ENCODE peak calls at places on chromosome 19, in five cellular contexts. F is PC-3, E is hepatocyte, I is OCI-LY7, A is GM23248. Q is an unnamed sample. For H3K4me1, the result is how much of the 10 kb centered on the place peaks cover.

GRCh38 chr19:14432817-14433453 is at the start of gene PKN1:
- DNase-seq in E (peak), I (peak), A (peak), F (peak), Q (peak)

GRCh38 chr19:31262673-31263308 is 86.4 kb downstream of the TSHZ3 start:
- DNase-seq in I (no peak), F (no peak), E (no peak), A (no peak), Q (no peak)

GRCh38 chr19:13176345-13176744 is 26.1 kb downstream of the IER2 start:
- DNase-seq in E (no peak), I (no peak), A (no peak), F (peak), Q (no peak)

GRCh38 chr19:38723606-38724379 is 20.5 kb downstream of the CAPN12 start:
- DNase-seq in I (no peak), A (no peak), E (no peak), F (no peak), Q (no peak)

GRCh38 chr19:35717665-35718344 is at the start of gene KMT2B:
- DNase-seq in I (no peak), F (peak), E (peak), A (no peak), Q (no peak)

GRCh38 chr19:54352041-54352440 is 12.7 kb downstream of the LAIR1 start:
- DNase-seq in E (no peak), I (no peak), A (no peak), F (no peak), Q (peak)

GRCh38 chr19:10074153-10074552 is 12.0 kb upstream of the SHFL start:
- DNase-seq in A (peak), I (peak), E (peak), F (peak), Q (peak)

GRCh38 chr19:12578641-12579040 is 27.4 kb upstream of the ZNF564 start:
- DNase-seq in I (no peak), E (no peak), A (no peak), F (no peak), Q (no peak)

GRCh38 chr19:45235485-45235884 is 9.7 kb downstream of the EXOC3L2 start:
- DNase-seq in A (no peak), F (no peak), I (no peak), E (no peak), Q (no peak)

GRCh38 chr19:996051-996838 is 4.0 kb upstream of the GRIN3B start:
- DNase-seq in I (no peak), F (peak), E (peak), A (peak), Q (peak)

GRCh38 chr19:31534231-31534630 is 185.0 kb upstream of the TSHZ3 start:
- DNase-seq in E (no peak), I (no peak), A (no peak), F (no peak), Q (no peak)

GRCh38 chr19:58451358-58452101 is at the start of gene ZNF324B:
- DNase-seq in F (peak), I (peak), A (peak), E (peak), Q (peak)

GRCh38 chr19:33432408-33433170 is 59.1 kb downstream of the CEBPG start:
- DNase-seq in A (no peak), F (no peak), E (no peak), I (no peak), Q (no peak)

GRCh38 chr19:31733591-31733990 is 384.4 kb upstream of the TSHZ3 start:
- DNase-seq in A (no peak), I (no peak), E (no peak), F (no peak), Q (no peak)

GRCh38 chr19:294819-295686 is 3.9 kb upstream of the PLPP2 start:
- DNase-seq in F (no peak), I (peak), A (peak), E (peak), Q (peak)

GRCh38 chr19:31314849-31315620 is 34.2 kb downstream of the TSHZ3 start:
- DNase-seq in E (no peak), F (no peak), A (peak), I (no peak), Q (no peak)

GRCh38 chr19:35779033-35779432 is 3.7 kb downstream of the ARHGAP33 start:
- DNase-seq in A (no peak), F (no peak), I (no peak), E (no peak), Q (no peak)

GRCh38 chr19:18417250-18418033 is 1.8 kb upstream of the SSBP4 start:
- DNase-seq in E (peak), F (peak), A (peak), I (no peak), Q (peak)

GRCh38 chr19:19633711-19634515 is 5.9 kb upstream of the LPAR2 start:
- DNase-seq in A (no peak), F (no peak), I (no peak), E (no peak), Q (no peak)

GRCh38 chr19:34034318-34034846 is 137.9 kb upstream of the LSM14A start:
- DNase-seq in A (no peak), F (peak), E (no peak), I (no peak), Q (no peak)

GRCh38 chr19:48332662-48333466 is 7.5 kb downstream of the EMP3 start:
- DNase-seq in E (peak), F (peak), I (peak), A (peak), Q (peak)

GRCh38 chr19:11203194-11204075 is 6.1 kb upstream of the KANK2 start:
- DNase-seq in I (peak), E (peak), F (peak), A (peak), Q (peak)

GRCh38 chr19:48630289-48631036 is 6.7 kb downstream of the DBP start:
- DNase-seq in I (no peak), F (no peak), E (peak), A (peak), Q (peak)

GRCh38 chr19:12726988-12727316 is 3.2 kb upstream of the TNPO2 start:
- DNase-seq in E (no peak), A (no peak), F (no peak), I (peak), Q (no peak)

GRCh38 chr19:49971991-49972401 is 11.0 kb upstream of the SIGLEC11 start:
- DNase-seq in A (no peak), E (no peak), F (no peak), I (no peak), Q (no peak)

GRCh38 chr19:18745931-18746330 is 45.2 kb downstream of the COMP start:
- DNase-seq in E (no peak), F (no peak), A (no peak), I (no peak), Q (no peak)

GRCh38 chr19:19261350-19262189 is 11.5 kb downstream of the TM6SF2 start:
- DNase-seq in I (no peak), F (no peak), E (peak), A (peak), Q (no peak)

GRCh38 chr19:871446-872265 is 12.2 kb downstream of the CFD start:
- DNase-seq in A (no peak), I (no peak), E (no peak), F (no peak), Q (no peak)

GRCh38 chr19:23906835-23907234 is 7.9 kb upstream of the ZNF726 start:
- DNase-seq in I (no peak), E (no peak), A (no peak), F (no peak), Q (no peak)

GRCh38 chr19:43699506-43700367 is 16.1 kb upstream of the IRGC start:
- DNase-seq in A (peak), E (peak), F (no peak), I (no peak), Q (no peak)

GRCh38 chr19:40802300-40803169 is 3.5 kb downstream of the EGLN2 start:
- DNase-seq in E (no peak), F (no peak), I (peak), A (peak), Q (no peak)
- H3K4me1 ChIP-seq in E (half or more), F (under half), I (half or more), A (under half), Q (half or more)

GRCh38 chr19:3868770-3869456 is at the start of gene ZFR2:
- DNase-seq in A (no peak), F (no peak), E (peak), I (peak), Q (peak)

GRCh38 chr19:3873151-3873550 is 4.3 kb upstream of the ZFR2 start:
- DNase-seq in A (no peak), I (no peak), F (no peak), E (no peak), Q (no peak)

GRCh38 chr19:3863648-3864047 is 5.2 kb downstream of the ZFR2 start:
- DNase-seq in A (no peak), F (no peak), E (no peak), I (no peak), Q (no peak)

GRCh38 chr19:3866798-3867638 is 1.8 kb downstream of the ZFR2 start:
- DNase-seq in I (no peak), F (no peak), E (no peak), A (no peak), Q (no peak)

GRCh38 chr19:3867971-3868769 is 668 bp downstream of the ZFR2 start:
- DNase-seq in A (no peak), I (no peak), E (no peak), F (no peak), Q (no peak)
- H2AFZ ChIP-seq in A (no peak), I (no peak), E (peak), F (no peak), Q (no peak)

DNA sequence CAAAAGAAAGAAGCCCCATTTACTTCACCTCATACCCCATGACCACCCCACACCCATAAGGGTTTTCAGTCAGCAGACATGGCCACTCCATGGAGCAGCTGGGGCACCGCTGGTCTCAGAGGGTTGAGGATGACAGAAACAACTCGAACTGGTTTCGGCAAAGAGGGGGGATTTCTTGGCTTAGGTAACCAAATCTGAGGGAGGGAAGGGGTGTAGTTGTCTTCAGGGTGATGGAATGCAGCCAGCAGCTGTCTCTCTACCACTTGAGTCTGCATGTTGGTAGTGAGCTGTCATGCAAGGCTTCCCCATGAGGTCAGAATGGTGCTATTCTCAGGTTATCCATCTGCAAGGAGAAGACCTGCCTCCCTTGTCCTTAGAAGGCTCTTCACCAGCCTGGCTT is 55.5 kb upstream of the PEG3 start:
- DNase-seq in I (no peak), E (no peak), F (no peak), A (no peak), Q (no peak)
- H3K4me2 ChIP-seq in I (no peak), E (no peak), F (no peak), A (no peak), Q (no peak)

GRCh38 chr19:42193294-42193693 is 24.2 kb downstream of the DEDD2 start:
- DNase-seq in F (no peak), E (no peak), A (no peak), I (no peak), Q (no peak)

GRCh38 chr19:42189133-42189532 is 28.3 kb downstream of the DEDD2 start:
- DNase-seq in I (no peak), F (no peak), E (no peak), A (no peak), Q (no peak)

GRCh38 chr19:42193706-42194105 is 23.8 kb downstream of the DEDD2 start:
- DNase-seq in F (peak), A (no peak), E (no peak), I (no peak), Q (no peak)

GRCh38 chr19:42188665-42189064 is 28.8 kb downstream of the DEDD2 start:
- DNase-seq in I (no peak), A (no peak), E (no peak), F (no peak), Q (no peak)

DNA sequence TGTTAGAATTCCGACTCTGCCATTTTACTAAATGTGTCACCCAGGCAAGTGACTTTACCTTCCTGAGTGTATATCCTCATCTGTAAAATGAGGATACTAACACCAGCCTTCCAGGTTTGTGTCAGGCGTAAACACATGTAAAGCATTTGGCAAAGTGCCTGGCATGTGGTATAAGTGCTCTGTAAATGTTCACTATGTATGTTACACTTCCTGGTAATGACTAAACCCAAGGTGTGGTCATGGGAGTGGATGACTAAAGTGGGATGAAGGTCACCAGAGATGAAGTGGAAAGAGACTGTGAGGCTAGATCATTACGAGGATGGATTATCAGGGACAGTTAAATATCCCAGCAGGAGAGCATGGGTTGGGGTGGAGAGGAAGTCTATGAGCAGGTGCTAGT is 25.6 kb downstream of the DEDD2 start:
- DNase-seq in F (peak), A (peak), E (peak), I (no peak), Q (no peak)
- H3K4me1 ChIP-seq in F (under half), A (under half), E (under half), I (under half), Q (under half)

GRCh38 chr19:51565583-51565982 is 5.5 kb upstream of the ZNF175 start:
- DNase-seq in E (no peak), A (no peak), F (no peak), I (no peak), Q (no peak)
- H2AFZ ChIP-seq in E (no peak), A (no peak), F (no peak), I (no peak), Q (no peak)

DNA sequence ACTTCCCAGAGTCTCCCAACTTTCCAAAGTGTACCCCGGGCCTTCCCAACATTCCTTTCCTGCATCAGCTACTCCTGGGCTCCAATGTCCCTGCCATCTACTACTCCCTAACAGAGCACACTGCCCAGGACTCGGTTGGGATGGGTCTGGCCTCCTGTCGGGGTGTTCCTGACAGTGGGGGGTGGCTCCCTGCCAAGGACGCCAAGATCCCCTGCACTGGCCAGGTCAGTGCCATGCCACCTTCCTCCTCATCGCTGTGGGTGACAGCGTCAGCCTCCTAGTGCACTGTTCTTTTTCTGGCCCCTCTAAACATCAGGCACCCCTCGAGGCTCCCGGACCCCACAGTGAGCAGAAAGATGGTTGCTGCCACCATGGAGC is 13.8 kb downstream of the EPS15L1 start:
- DNase-seq in A (no peak), I (no peak), E (no peak), F (no peak), Q (no peak)
- H3K4me2 ChIP-seq in A (peak), I (peak), E (peak), F (no peak), Q (no peak)

GRCh38 chr19:55635334-55635717 is 5.5 kb upstream of the ZNF580 start:
- DNase-seq in F (no peak), E (no peak), A (peak), I (no peak), Q (no peak)

GRCh38 chr19:55637534-55637933 is 3.3 kb upstream of the ZNF580 start:
- DNase-seq in F (no peak), E (no peak), A (no peak), I (no peak), Q (no peak)

GRCh38 chr19:55635856-55636440 is 4.9 kb upstream of the ZNF580 start:
- DNase-seq in F (no peak), E (no peak), A (peak), I (no peak), Q (no peak)

GRCh38 chr19:55638864-55639359 is 1.9 kb upstream of the ZNF580 start:
- DNase-seq in A (peak), F (peak), E (no peak), I (peak), Q (peak)

DNA sequence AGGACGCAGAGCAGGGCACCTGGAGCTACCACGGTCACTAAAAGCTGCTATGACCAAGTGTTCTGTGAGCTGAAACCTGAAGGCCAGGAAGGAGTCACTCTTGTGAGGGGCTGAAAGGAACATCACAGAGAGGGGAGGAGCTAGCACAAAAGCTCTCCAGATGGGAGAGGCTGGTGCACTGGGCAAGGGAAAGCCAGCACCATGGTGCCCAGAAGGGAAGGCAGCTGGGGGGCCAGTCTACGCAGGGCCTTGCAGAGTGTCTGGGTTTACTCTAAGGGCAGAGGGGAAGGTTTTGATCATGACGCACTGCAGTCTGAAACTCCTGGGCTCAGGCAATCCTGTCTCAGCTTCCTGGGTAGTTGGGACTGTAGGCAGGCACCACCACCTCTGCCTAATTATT is 4.1 kb upstream of the ZNF580 start:
- DNase-seq in E (no peak), F (no peak), A (no peak), I (no peak), Q (no peak)
- H3K4me1 ChIP-seq in E (under half), F (under half), A (under half), I (half or more), Q (half or more)

GRCh38 chr19:9052894-9053293 is 34.0 kb upstream of the OR1M1 start:
- DNase-seq in A (no peak), F (no peak), I (no peak), E (no peak), Q (no peak)
- H2AFZ ChIP-seq in A (no peak), F (no peak), I (no peak), E (no peak), Q (no peak)

DNA sequence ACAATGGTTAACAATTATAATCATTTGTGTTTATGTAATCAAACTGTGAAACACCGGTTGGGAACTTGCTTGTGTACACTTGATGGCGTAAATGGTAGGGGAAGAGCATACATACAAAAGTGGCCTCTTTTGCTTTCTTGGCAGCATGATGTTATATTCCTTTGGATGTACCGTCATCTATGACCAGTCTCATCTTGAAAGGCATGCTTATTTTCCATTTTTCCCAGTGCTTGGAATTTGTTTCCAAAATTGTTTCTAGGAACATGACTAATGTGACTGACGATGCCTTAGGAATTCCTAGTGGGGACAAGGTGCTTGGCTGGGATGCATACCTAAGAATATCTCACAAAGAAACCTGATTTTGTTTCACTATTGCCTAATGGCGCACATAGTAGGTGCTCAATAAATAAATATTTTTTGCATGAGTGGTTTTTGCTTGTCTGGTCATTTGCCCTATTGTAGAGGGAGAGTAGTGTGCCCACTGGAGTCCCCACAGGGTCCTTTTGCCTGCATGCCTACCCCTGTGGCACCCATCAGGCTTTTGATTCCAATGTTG is 45.5 kb downstream of the SAE1 start:
- DNase-seq in A (peak), I (no peak), F (no peak), E (no peak), Q (no peak)
- H3K4me2 ChIP-seq in A (peak), I (no peak), F (no peak), E (no peak), Q (no peak)

Q was measured in DND-41.